ENCODE peak calls at places on chromosome 4, in eight cellular contexts. I is SK-N-SH, J is upper lobe of left lung, U is transverse colon, Z is HepG2, N is breast epithelium, X is endothelial cell of umbilical vein, M is sigmoid colon. E is an unnamed sample. For H3K4me1, the result is how much of the 10 kb centered on the place peaks cover.

GRCh38 chr4:38050560-38051350 is 90.6 kb downstream of the PTTG2 start:
- DNase-seq in I (no peak), N (no peak), Z (no peak), U (no peak), J (no peak), M (no peak), X (peak), E (no peak)

GRCh38 chr4:176753049-176753448 is 39.7 kb downstream of the VEGFC start:
- DNase-seq in U (no peak), Z (no peak), M (no peak), X (peak), J (no peak), I (no peak), N (no peak), E (no peak)

GRCh38 chr4:12446650-12447049 is 1018.0 kb upstream of the HS3ST1 start:
- DNase-seq in M (no peak), I (no peak), U (no peak), X (no peak), J (no peak), Z (no peak), N (no peak), E (no peak)

GRCh38 chr4:78166582-78166981 is 109.5 kb downstream of the FRAS1 start:
- DNase-seq in U (no peak), X (no peak), I (no peak), Z (no peak), M (no peak), N (no peak), J (no peak), E (no peak)

GRCh38 chr4:156763511-156763910 is 208.1 kb downstream of the PDGFC start:
- DNase-seq in Z (no peak), X (peak), U (no peak), N (no peak), J (no peak), I (peak), M (no peak), E (no peak)

GRCh38 chr4:1683371-1683902 is 676 bp downstream of the FAM53A start:
- DNase-seq in N (no peak), M (peak), I (no peak), X (peak), U (peak), Z (no peak), J (no peak), E (no peak)

GRCh38 chr4:11069581-11069980 is 359.1 kb downstream of the HS3ST1 start:
- DNase-seq in N (no peak), U (no peak), J (no peak), M (no peak), X (no peak), I (no peak), Z (no peak), E (no peak)

GRCh38 chr4:3248811-3249661 is at the start of gene MSANTD1:
- DNase-seq in N (no peak), J (no peak), M (no peak), I (peak), U (no peak), X (no peak), Z (no peak), E (no peak)

GRCh38 chr4:168183717-168184571 is 91.6 kb downstream of the ANXA10 start:
- DNase-seq in I (peak), X (peak), M (no peak), N (no peak), U (no peak), J (no peak), Z (peak), E (no peak)

GRCh38 chr4:85682391-85682790 is 207.4 kb downstream of the ARHGAP24 start:
- DNase-seq in M (no peak), Z (no peak), I (no peak), N (no peak), U (no peak), J (no peak), X (no peak), E (no peak)

GRCh38 chr4:15197005-15197404 is 194.7 kb downstream of the CPEB2 start:
- DNase-seq in Z (peak), U (no peak), N (no peak), X (peak), I (peak), J (no peak), M (no peak), E (no peak)

GRCh38 chr4:23333556-23333945 is 556.3 kb downstream of the PPARGC1A start:
- DNase-seq in X (no peak), M (no peak), I (no peak), U (no peak), N (no peak), Z (no peak), J (no peak), E (no peak)

GRCh38 chr4:89164400-89164799 is 53.1 kb downstream of the TIGD2 start:
- DNase-seq in J (no peak), Z (no peak), M (no peak), U (no peak), I (no peak), X (no peak), N (no peak), E (no peak)

GRCh38 chr4:10554694-10555093 is 97.5 kb upstream of the ZNF518B start:
- DNase-seq in J (peak), U (peak), X (peak), Z (peak), N (no peak), M (no peak), I (peak), E (no peak)

GRCh38 chr4:173752610-173753009 is 222.6 kb upstream of the HAND2 start:
- DNase-seq in N (no peak), J (no peak), I (no peak), U (peak), Z (peak), X (peak), M (no peak), E (no peak)

GRCh38 chr4:8192748-8193738 is 6.0 kb upstream of the SH3TC1 start:
- DNase-seq in Z (peak), J (peak), X (peak), M (no peak), N (no peak), I (peak), U (peak), E (no peak)

GRCh38 chr4:89290727-89291126 is 16.9 kb downstream of the GPRIN3 start:
- DNase-seq in N (no peak), X (no peak), U (no peak), J (no peak), M (no peak), I (no peak), Z (no peak), E (no peak)

GRCh38 chr4:108170729-108171540 is 2.2 kb upstream of the LEF1 start:
- DNase-seq in M (no peak), I (no peak), Z (no peak), U (no peak), X (peak), N (no peak), J (no peak), E (no peak)

GRCh38 chr4:38620527-38620926 is 43.5 kb upstream of the KLF3 start:
- DNase-seq in X (no peak), N (no peak), M (no peak), J (no peak), Z (no peak), I (no peak), U (no peak), E (no peak)

GRCh38 chr4:38949416-38950051 is 81.9 kb downstream of the FAM114A1 start:
- DNase-seq in J (no peak), I (no peak), X (peak), Z (no peak), M (no peak), U (no peak), N (no peak), E (no peak)

GRCh38 chr4:101236097-101236496 is 111.2 kb downstream of the PPP3CA start:
- DNase-seq in Z (no peak), J (no peak), M (no peak), U (no peak), N (no peak), I (no peak), X (no peak), E (no peak)

GRCh38 chr4:108433832-108434231 is 186.5 kb upstream of the RPL34 start:
- DNase-seq in N (no peak), U (no peak), M (no peak), I (no peak), X (no peak), J (no peak), Z (no peak), E (no peak)

GRCh38 chr4:123869517-123870282 is 473.1 kb downstream of the SPRY1 start:
- DNase-seq in N (no peak), Z (no peak), I (no peak), X (no peak), U (no peak), M (peak), J (no peak), E (no peak)

GRCh38 chr4:9913846-9914245 is 107.5 kb downstream of the SLC2A9 start:
- DNase-seq in N (no peak), J (no peak), Z (no peak), I (no peak), X (no peak), M (no peak), U (no peak), E (no peak)

GRCh38 chr4:35697203-35697736 is 547.0 kb downstream of the ARAP2 start:
- DNase-seq in X (no peak), U (no peak), N (no peak), I (no peak), M (no peak), J (no peak), Z (no peak), E (no peak)

GRCh38 chr4:113410686-113411085 is 350.9 kb downstream of the CAMK2D start:
- DNase-seq in N (no peak), X (no peak), U (no peak), I (no peak), J (no peak), M (no peak), Z (no peak), E (no peak)

GRCh38 chr4:54254116-54254914 is 25.2 kb downstream of the PDGFRA start:
- DNase-seq in N (no peak), Z (no peak), I (no peak), J (no peak), M (no peak), U (no peak), X (no peak), E (no peak)

GRCh38 chr4:95255396-95256107 is 293.2 kb downstream of the UNC5C start:
- DNase-seq in N (no peak), I (no peak), Z (no peak), X (no peak), U (no peak), M (no peak), J (no peak), E (no peak)

DNA sequence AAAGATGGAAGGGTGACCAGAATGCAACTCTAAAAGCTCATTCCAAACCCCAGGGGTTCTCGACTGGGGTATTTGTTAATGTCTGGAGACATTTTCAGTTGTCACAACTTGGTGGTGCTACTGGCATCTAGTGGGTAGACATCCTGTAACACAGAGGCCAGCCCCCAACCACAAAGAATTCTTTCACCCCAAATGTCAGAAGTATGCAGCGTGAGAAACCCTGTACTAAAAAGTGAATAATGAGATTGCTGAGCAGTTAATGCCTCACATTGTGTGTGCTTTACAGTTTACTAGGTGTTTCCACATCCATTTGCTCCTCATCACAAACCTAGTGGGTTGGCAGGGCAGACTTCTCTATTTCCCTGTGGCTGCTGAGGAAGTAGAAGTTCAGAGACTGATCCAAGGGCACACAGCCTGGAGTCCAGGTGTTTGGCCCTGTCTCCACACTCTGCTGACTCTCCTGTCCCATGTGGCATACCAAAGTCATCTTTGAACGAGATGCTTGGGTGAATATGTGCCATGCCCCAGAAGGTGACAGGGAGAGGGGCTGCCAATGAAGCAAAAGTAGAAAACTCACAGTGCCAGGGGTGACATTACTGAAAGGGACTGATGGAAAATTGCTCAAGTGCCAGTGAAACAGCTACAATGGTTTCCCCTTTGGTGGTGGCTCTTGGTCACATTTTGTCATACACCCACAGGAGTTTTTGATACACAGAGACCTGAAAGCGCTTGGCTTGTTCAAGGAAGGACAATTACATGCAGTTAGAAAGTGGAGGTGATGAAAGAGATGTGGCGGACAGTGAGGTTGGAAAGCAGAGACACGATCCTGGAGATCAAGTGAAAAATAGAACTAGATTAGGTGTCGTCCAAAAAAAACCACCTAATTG is 10.1 kb upstream of the TMEM154 start:
- DNase-seq in N (no peak), I (no peak), X (no peak), Z (no peak), J (peak), M (no peak), U (no peak), E (no peak)
- H3K4me1 ChIP-seq in N (under half), I (under half), X (under half), Z (under half), J (under half), M (under half), U (under half), E (under half)

GRCh38 chr4:27807207-27807606 is 946.6 kb downstream of the STIM2 start:
- DNase-seq in Z (no peak), N (no peak), J (no peak), U (no peak), M (no peak), I (no peak), X (no peak), E (no peak)
- H3K4me3 ChIP-seq in Z (no peak), N (no peak), J (no peak), U (no peak), M (no peak), I (no peak), X (no peak), E (no peak)

DNA sequence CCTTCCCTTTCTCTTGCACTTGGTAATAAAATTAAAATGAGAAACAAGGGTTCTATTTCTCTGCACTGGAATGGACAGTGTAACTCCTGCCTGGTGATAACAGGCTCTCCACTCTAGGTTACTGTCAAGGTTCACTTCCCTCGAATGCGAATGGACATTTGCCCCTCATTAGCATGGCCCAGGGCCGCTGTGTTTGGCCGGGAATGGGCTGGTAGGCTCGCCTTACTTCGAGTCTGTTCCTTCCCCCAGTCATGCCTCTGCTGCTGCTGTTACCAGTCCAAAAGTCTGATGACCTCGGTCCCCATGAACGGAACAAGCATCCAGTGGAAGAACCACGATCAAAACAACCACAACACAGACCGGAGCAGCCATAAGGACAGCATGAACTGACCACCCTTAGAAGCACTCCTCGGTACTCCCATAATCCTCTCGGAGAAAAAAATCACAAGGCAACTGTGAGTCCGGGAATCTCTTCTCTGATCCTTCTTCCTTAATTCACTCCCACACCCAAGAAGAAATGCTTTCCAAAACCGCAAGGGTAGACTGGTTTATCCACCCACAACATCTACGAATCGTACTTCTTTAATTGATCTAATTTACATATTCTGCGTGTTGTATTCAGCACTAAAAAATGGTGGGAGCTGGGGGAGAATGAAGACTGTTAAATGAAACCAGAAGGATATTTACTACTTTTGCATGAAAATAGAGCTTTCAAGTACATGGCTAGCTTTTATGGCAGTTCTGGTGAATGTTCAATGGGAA is 61.5 kb downstream of the EDNRA start:
- DNase-seq in I (no peak), X (no peak), J (no peak), N (no peak), Z (no peak), M (no peak), U (no peak), E (no peak)
- TF ChIP-seq POLR2AphosphoS5 in I (no peak), X (no peak), J (no peak), N (no peak), Z (no peak), M (no peak), U (no peak), E (no peak)

DNA sequence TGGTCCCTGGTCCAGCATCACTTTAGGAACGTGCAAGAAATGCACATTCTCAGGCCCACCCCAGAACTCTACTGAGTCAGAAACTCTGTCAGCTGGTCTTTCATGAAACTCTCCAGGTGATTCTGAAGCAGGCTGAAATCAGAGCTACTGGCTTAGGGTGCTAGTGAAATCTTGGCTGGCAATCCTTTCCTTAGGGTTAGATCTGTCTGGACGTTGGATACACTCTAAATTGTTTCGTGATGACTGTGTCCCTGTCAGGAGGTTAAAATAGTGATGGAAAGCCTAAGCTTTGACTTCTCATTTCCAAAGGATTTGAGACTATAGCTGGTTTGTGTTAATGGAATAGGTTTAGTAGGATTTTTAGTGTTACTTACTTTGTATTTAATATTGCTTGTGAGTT is 99.1 kb downstream of the ARHGAP10 start:
- DNase-seq in X (peak), Z (no peak), I (no peak), U (no peak), N (no peak), J (no peak), M (no peak), E (no peak)
- H3K4me1 ChIP-seq in X (under half), Z (under half), I (under half), U (under half), N (under half), J (under half), M (half or more), E (half or more)

GRCh38 chr4:119025440-119025839 is 110.2 kb upstream of the MYOZ2 start:
- DNase-seq in U (peak), X (no peak), I (no peak), N (no peak), Z (no peak), J (peak), M (no peak), E (no peak)
- H3K4me3 ChIP-seq in U (no peak), X (no peak), I (peak), N (peak), Z (no peak), J (peak), M (peak), E (no peak)

E was measured in vagina.